ENCODE peak calls at places on chromosome 6, in ten cellular contexts. J, K, C, N, U, E, X, I, G and D are unnamed samples.

GRCh38 chr6:134678436-134678889 is 271.4 kb downstream of the ALDH8A1 start:
- DNase-seq in J (no peak), K (no peak), C (peak), N (peak), U (no peak), E (peak), X (no peak), I (no peak), G (peak), D (peak)

GRCh38 chr6:169577974-169578373 is 123.9 kb downstream of the WDR27 start:
- DNase-seq in J (no peak), K (no peak), C (no peak), N (no peak), U (no peak), E (no peak), X (peak), I (no peak), G (no peak), D (no peak)

GRCh38 chr6:109793793-109794192 is 102.7 kb downstream of the FIG4 start:
- DNase-seq in J (no peak), K (no peak), C (peak), N (peak), U (peak), E (peak), X (no peak), I (no peak), G (no peak), D (peak)

GRCh38 chr6:27544612-27545260 is 71.8 kb upstream of the ZNF184 start:
- DNase-seq in J (no peak), K (no peak), C (no peak), N (no peak), U (no peak), E (no peak), X (no peak), I (no peak), G (no peak), D (no peak)

GRCh38 chr6:43669050-43669921 is 18.3 kb downstream of the MRPS18A start:
- DNase-seq in J (peak), K (no peak), C (peak), N (peak), U (no peak), E (no peak), X (no peak), I (no peak), G (peak), D (peak)

GRCh38 chr6:116280161-116280959 is 630 bp upstream of the TSPYL1 start:
- DNase-seq in J (no peak), K (no peak), C (peak), N (peak), U (no peak), E (no peak), X (no peak), I (no peak), G (no peak), D (peak)

GRCh38 chr6:36571122-36572043 is 22.8 kb upstream of the SRSF3 start:
- DNase-seq in J (no peak), K (no peak), C (no peak), N (no peak), U (no peak), E (no peak), X (no peak), I (no peak), G (no peak), D (no peak)

GRCh38 chr6:16723833-16724232 is 37.4 kb downstream of the ATXN1 start:
- DNase-seq in J (no peak), K (no peak), C (peak), N (no peak), U (peak), E (no peak), X (no peak), I (no peak), G (no peak), D (peak)

GRCh38 chr6:163620670-163621330 is 206.3 kb downstream of the QKI start:
- DNase-seq in J (no peak), K (no peak), C (no peak), N (no peak), U (no peak), E (no peak), X (no peak), I (no peak), G (no peak), D (no peak)